ENCODE peak calls at places on chromosomes 6 and 20, in four cellular contexts. D is upper lobe of right lung, L is AG10803, A is nephron progenitor cell. E is an unnamed sample.

GRCh38 chr6:149484733-149485700 is at the start of gene ZC3H12D:
- DNase-seq in A (no peak), L (peak; percentile 16), D (peak; percentile 75), E (no peak)

GRCh38 chr6:44235269-44235668 is 11.6 kb upstream of the HSP90AB1 start:
- DNase-seq in L (no peak), A (no peak), D (no peak), E (no peak)

GRCh38 chr6:149806127-149806526 is 56.6 kb downstream of the PCMT1 start:
- DNase-seq in A (no peak), L (peak; percentile 13), D (no peak), E (no peak)

GRCh38 chr6:169487579-169488205 is 214.1 kb downstream of the WDR27 start:
- DNase-seq in D (no peak), A (no peak), L (peak; percentile 27), E (no peak)

GRCh38 chr6:54431466-54431865 is 123.2 kb downstream of the TINAG start:
- DNase-seq in D (no peak), A (no peak), L (peak; percentile 60), E (no peak)

GRCh38 chr20:25669826-25670422 is 26.7 kb downstream of the ZNF337 start:
- DNase-seq in D (no peak), A (no peak), L (peak; percentile 88), E (no peak)

GRCh38 chr6:152124432-152125074 is 317.1 kb downstream of the ESR1 start:
- DNase-seq in A (no peak), D (no peak), L (peak; percentile 74), E (no peak)

GRCh38 chr20:22815206-22815551 is 219.9 kb upstream of the SSTR4 start:
- DNase-seq in L (no peak), D (no peak), A (no peak), E (no peak)

GRCh38 chr20:58208944-58209343 is 19.5 kb downstream of the ANKRD60 start:
- DNase-seq in D (no peak), A (no peak), L (no peak), E (no peak)

GRCh38 chr6:119334535-119335264 is 14.9 kb downstream of the MAN1A1 start:
- DNase-seq in A (no peak), L (no peak), D (no peak), E (no peak)

GRCh38 chr20:62812181-62812906 is 4.5 kb upstream of the COL9A3 start:
- DNase-seq in L (no peak), A (no peak), D (no peak), E (no peak)

GRCh38 chr20:59082981-59083380 is 40.4 kb upstream of the PRELID3B start:
- DNase-seq in L (peak; percentile 59), A (no peak), D (no peak), E (no peak)

GRCh38 chr6:169583867-169584541 is 117.8 kb downstream of the WDR27 start:
- DNase-seq in L (no peak), D (no peak), A (no peak), E (no peak)

GRCh38 chr6:99148111-99148510 is 200.4 kb upstream of the FBXL4 start:
- DNase-seq in D (no peak), L (no peak), A (no peak), E (no peak)

GRCh38 chr6:7647504-7647903 is 57.5 kb downstream of the SNRNP48 start:
- DNase-seq in A (no peak), D (no peak), L (no peak), E (no peak)

GRCh38 chr6:99022039-99022609 is 74.4 kb upstream of the FBXL4 start:
- DNase-seq in D (no peak), L (no peak), A (no peak), E (no peak)

GRCh38 chr20:37522258-37523011 is 1.4 kb downstream of the NNAT start:
- DNase-seq in A (no peak), D (peak; percentile 88), L (no peak), E (no peak)

GRCh38 chr6:43851204-43851855 is 81.3 kb downstream of the VEGFA start:
- DNase-seq in A (no peak), D (peak; percentile 67), L (peak; percentile 96), E (no peak)

GRCh38 chr6:141541766-141542324 is 590.9 kb upstream of the GJE1 start:
- DNase-seq in L (no peak), A (no peak), D (no peak), E (no peak)

GRCh38 chr20:62047666-62048345 is 17.9 kb downstream of the TAF4 start:
- DNase-seq in L (no peak), D (peak; percentile 48), A (no peak), E (no peak)

GRCh38 chr6:134295953-134296553 is 21.9 kb downstream of the SGK1 start:
- DNase-seq in D (no peak), A (no peak), L (peak; percentile 99), E (no peak)

GRCh38 chr20:24277196-24277595 is 192.2 kb upstream of the SYNDIG1 start:
- DNase-seq in A (peak; percentile 9), L (no peak), D (no peak), E (no peak)

GRCh38 chr6:67680297-67680932 is 954.7 kb upstream of the ADGRB3 start:
- DNase-seq in A (no peak), L (peak; percentile 0), D (no peak), E (no peak)

GRCh38 chr6:57284056-57284455 is 33.4 kb upstream of the PRIM2 start:
- DNase-seq in A (no peak), D (no peak), L (peak; percentile 32), E (no peak)

GRCh38 chr20:21499641-21500040 is 14.2 kb downstream of the NKX2-2 start:
- DNase-seq in L (no peak), A (no peak), D (no peak), E (no peak)

GRCh38 chr6:323730-324088 is 31.4 kb downstream of the DUSP22 start:
- DNase-seq in D (no peak), A (no peak), L (no peak), E (no peak)

GRCh38 chr20:20364016-20364746 is 3.7 kb upstream of the INSM1 start:
- DNase-seq in A (peak; percentile 33), D (no peak), L (no peak), E (no peak)

GRCh38 chr6:133132583-133132982 is 108.6 kb upstream of the EYA4 start:
- DNase-seq in D (no peak), L (no peak), A (peak; percentile 13), E (no peak)

GRCh38 chr6:41964201-41964887 is 22.7 kb upstream of the CCND3 start:
- DNase-seq in D (no peak), A (no peak), L (no peak), E (no peak)

GRCh38 chr6:14505391-14505790 is 387.8 kb downstream of the CD83 start:
- DNase-seq in L (no peak), A (peak; percentile 46), D (no peak), E (no peak)

GRCh38 chr6:88238065-88238464 is 71.9 kb upstream of the CNR1 start:
- DNase-seq in A (peak; percentile 26), L (peak; percentile 4), D (no peak), E (no peak)
- TF ChIP-seq CTCF in A (peak; percentile 52), L (no peak), D (peak; percentile 44), E (peak; percentile 14)

GRCh38 chr20:48634641-48635040 is 193.2 kb downstream of the PREX1 start:
- DNase-seq in L (no peak), A (no peak), D (no peak), E (no peak)

GRCh38 chr20:48635361-48635760 is 192.4 kb downstream of the PREX1 start:
- DNase-seq in A (no peak), L (no peak), D (no peak), E (no peak)

GRCh38 chr20:48632017-48632824 is 195.6 kb downstream of the PREX1 start:
- DNase-seq in D (no peak), L (no peak), A (no peak), E (no peak)

GRCh38 chr20:48632825-48633619 is 194.8 kb downstream of the PREX1 start:
- DNase-seq in L (no peak), D (no peak), A (no peak), E (no peak)

DNA sequence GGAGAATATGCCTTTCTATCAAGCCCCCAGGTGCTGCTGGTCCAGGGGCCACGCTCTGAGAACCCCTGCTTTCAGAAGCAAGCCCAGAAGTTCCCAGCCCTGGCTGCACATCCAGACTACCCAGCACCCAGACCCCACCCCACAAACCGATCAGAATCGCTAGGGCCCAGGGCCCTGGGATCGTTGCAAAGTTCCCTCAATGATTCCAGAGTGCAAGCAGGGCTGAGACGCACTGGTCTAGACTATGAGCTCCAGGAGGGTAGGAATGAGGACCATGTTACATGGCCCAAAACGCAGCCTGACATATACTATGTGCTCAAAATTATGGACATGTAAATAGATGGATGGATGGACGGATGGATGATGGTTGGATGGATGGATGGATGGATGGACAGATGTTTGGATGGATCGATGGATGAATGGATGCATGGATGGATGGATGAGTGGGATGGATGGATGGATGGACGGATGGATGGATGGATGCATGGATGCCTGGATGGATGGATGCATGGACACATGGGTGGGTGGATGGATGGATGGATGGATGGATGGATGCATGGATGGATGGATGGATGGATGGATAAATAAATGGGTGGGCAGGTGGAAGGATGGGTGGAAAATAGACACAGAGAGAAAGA is 194.1 kb downstream of the PREX1 start:
- DNase-seq in D (no peak), L (no peak), A (no peak), E (no peak)
- TF ChIP-seq CTCF in D (no peak), L (no peak), A (no peak), E (no peak)

GRCh38 chr6:17015551-17016381 is 86.1 kb upstream of the STMND1 start:
- DNase-seq in L (no peak), A (no peak), D (peak; percentile 71), E (no peak)

GRCh38 chr6:17013701-17014100 is 88.1 kb upstream of the STMND1 start:
- DNase-seq in D (no peak), A (no peak), L (peak; percentile 85), E (no peak)

GRCh38 chr6:17015144-17015543 is 86.7 kb upstream of the STMND1 start:
- DNase-seq in A (no peak), L (peak; percentile 76), D (no peak), E (no peak)

GRCh38 chr6:17011985-17012384 is 89.9 kb upstream of the STMND1 start:
- DNase-seq in D (no peak), A (no peak), L (no peak), E (no peak)

GRCh38 chr6:17012421-17013225 is 89.2 kb upstream of the STMND1 start:
- DNase-seq in A (peak; percentile 21), D (no peak), L (peak; percentile 27), E (no peak)
- TF ChIP-seq CTCF in A (no peak), D (peak; percentile 19), L (peak; percentile 17), E (no peak)

DNA sequence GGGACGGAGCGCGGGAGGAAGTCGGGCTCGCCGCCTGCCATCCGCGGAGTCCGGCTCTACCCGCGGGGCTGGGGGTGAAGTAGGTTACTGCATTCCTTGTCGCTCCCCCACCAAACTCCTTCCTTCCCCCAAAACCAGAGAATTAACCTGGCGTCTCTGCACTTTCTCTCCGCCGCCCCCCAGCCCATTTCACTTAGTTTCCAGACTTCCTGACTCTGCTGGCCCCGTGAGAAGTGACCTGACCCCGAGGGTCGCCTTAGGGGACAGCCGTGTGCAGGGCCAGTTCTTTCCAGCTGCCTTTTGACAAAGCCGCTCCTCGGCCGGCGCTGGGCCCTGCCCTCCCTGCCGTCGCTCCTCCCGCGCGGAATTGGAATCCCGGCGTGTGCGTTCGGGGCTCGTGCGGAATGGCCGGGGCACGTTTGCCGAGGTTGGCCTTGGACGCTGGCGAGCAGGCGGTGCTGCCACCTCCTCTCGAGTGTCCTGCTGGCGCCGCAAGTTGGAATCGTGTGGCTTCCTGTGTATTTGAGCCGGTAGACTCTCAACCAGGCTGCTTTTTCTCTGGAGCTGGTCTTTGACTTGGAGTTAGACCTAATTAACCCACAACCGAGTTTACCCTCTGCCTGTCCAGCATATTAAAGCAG is 650 bp downstream of the DCBLD1 start:
- DNase-seq in D (peak; percentile 88), L (peak; percentile 48), A (peak; percentile 72), E (peak; percentile 34)
- TF ChIP-seq CTCF in D (no peak), L (no peak), A (no peak), E (no peak)